ENCODE peak calls at places on chromosome 9, in six cellular contexts. N is breast epithelium, V is H1, M is lower lobe of right lung, G is NB4, I is Peyer's patch. O is an unnamed sample.

GRCh38 chr9:99057665-99058625 is 47.0 kb upstream of the TGFBR1 start:
- DNase-seq in N (no peak), V (no peak), M (no peak), G (peak), I (no peak), O (peak)

GRCh38 chr9:117411547-117411946 is 3.3 kb downstream of the ASTN2 start:
- DNase-seq in N (no peak), V (peak), M (no peak), G (peak), I (no peak), O (no peak)

GRCh38 chr9:38107405-38107804 is 38.4 kb upstream of the SHB start:
- DNase-seq in N (no peak), V (no peak), M (no peak), G (no peak), I (no peak), O (no peak)

GRCh38 chr9:93125331-93125894 is 8.6 kb downstream of the NINJ1 start:
- DNase-seq in N (no peak), V (no peak), M (peak), G (no peak), I (no peak), O (no peak)

GRCh38 chr9:967851-968641 is 8.4 kb upstream of the DMRT3 start:
- DNase-seq in N (no peak), V (peak), M (no peak), G (peak), I (no peak), O (no peak)

GRCh38 chr9:113187935-113188595 is 33.0 kb downstream of the FKBP15 start:
- DNase-seq in N (no peak), V (no peak), M (peak), G (peak), I (no peak), O (no peak)

GRCh38 chr9:120532475-120532874 is 47.5 kb downstream of the CDK5RAP2 start:
- DNase-seq in N (peak), V (no peak), M (peak), G (no peak), I (peak), O (no peak)

GRCh38 chr9:77833686-77834429 is 185.7 kb upstream of the GNA14 start:
- DNase-seq in N (no peak), V (no peak), M (no peak), G (peak), I (no peak), O (no peak)

GRCh38 chr9:130610862-130611689 is 31.7 kb downstream of the FUBP3 start:
- DNase-seq in N (no peak), V (no peak), M (no peak), G (no peak), I (no peak), O (no peak)

GRCh38 chr9:93259490-93260289 is 75.8 kb downstream of the WNK2 start:
- DNase-seq in N (peak), V (peak), M (peak), G (no peak), I (no peak), O (no peak)

GRCh38 chr9:114494776-114495569 is 10.3 kb downstream of the WHRN start:
- DNase-seq in N (no peak), V (no peak), M (no peak), G (no peak), I (no peak), O (no peak)

GRCh38 chr9:132162764-132163456 is 1.1 kb downstream of the NTNG2 start:
- DNase-seq in N (no peak), V (no peak), M (no peak), G (no peak), I (no peak), O (no peak)

GRCh38 chr9:105887679-105888078 is 193.3 kb downstream of the TMEM38B start:
- DNase-seq in N (no peak), V (no peak), M (no peak), G (peak), I (no peak), O (no peak)

GRCh38 chr9:78856144-78856543 is 559.2 kb downstream of the PSAT1 start:
- DNase-seq in N (no peak), V (no peak), M (no peak), G (no peak), I (no peak), O (no peak)

GRCh38 chr9:16105576-16105975 is 552.7 kb downstream of the CCDC171 start:
- DNase-seq in N (no peak), V (peak), M (no peak), G (no peak), I (no peak), O (no peak)

GRCh38 chr9:6090272-6090671 is 74.8 kb upstream of the RANBP6 start:
- DNase-seq in N (no peak), V (no peak), M (no peak), G (no peak), I (no peak), O (no peak)

GRCh38 chr9:83430681-83431080 is 107.5 kb downstream of the FRMD3 start:
- DNase-seq in N (no peak), V (no peak), M (no peak), G (no peak), I (no peak), O (no peak)

GRCh38 chr9:32427111-32427873 is 42.8 kb downstream of the ACO1 start:
- DNase-seq in N (no peak), V (no peak), M (no peak), G (no peak), I (peak), O (no peak)

GRCh38 chr9:99595796-99596195 is 225.9 kb upstream of the NR4A3 start:
- DNase-seq in N (no peak), V (no peak), M (no peak), G (peak), I (no peak), O (no peak)

GRCh38 chr9:126706698-126707053 is 92.9 kb downstream of the LMX1B start:
- DNase-seq in N (no peak), V (no peak), M (no peak), G (no peak), I (no peak), O (no peak)

GRCh38 chr9:130445268-130445983 is 665 bp downstream of the ASS1 start:
- DNase-seq in N (peak), V (peak), M (peak), G (peak), I (peak), O (no peak)

GRCh38 chr9:18141681-18142080 is 332.3 kb upstream of the ADAMTSL1 start:
- DNase-seq in N (no peak), V (no peak), M (no peak), G (no peak), I (no peak), O (no peak)

GRCh38 chr9:132828201-132828770 is 49.8 kb downstream of the AK8 start:
- DNase-seq in N (no peak), V (no peak), M (no peak), G (no peak), I (no peak), O (no peak)

GRCh38 chr9:95605087-95605486 is 88.3 kb upstream of the PTCH1 start:
- DNase-seq in N (no peak), V (no peak), M (no peak), G (no peak), I (no peak), O (no peak)

GRCh38 chr9:99881769-99882168 is 24.7 kb upstream of the STX17 start:
- DNase-seq in N (no peak), V (no peak), M (no peak), G (no peak), I (no peak), O (no peak)

GRCh38 chr9:21121595-21122251 is 19.9 kb downstream of the IFNW1 start:
- DNase-seq in N (no peak), V (no peak), M (no peak), G (no peak), I (no peak), O (no peak)

GRCh38 chr9:7762600-7762999 is 37.0 kb downstream of the DMAC1 start:
- DNase-seq in N (no peak), V (no peak), M (no peak), G (no peak), I (no peak), O (no peak)

GRCh38 chr9:105198023-105198422 is 46.4 kb upstream of the SLC44A1 start:
- DNase-seq in N (no peak), V (no peak), M (no peak), G (no peak), I (no peak), O (no peak)

GRCh38 chr9:74942801-74943200 is 9.9 kb downstream of the C9orf40 start:
- DNase-seq in N (no peak), V (no peak), M (no peak), G (peak), I (no peak), O (peak)

GRCh38 chr9:129421371-129421770 is 199.5 kb downstream of the C9orf50 start:
- DNase-seq in N (no peak), V (no peak), M (no peak), G (no peak), I (no peak), O (no peak)

GRCh38 chr9:132673355-132673754 is 3.1 kb downstream of the GTF3C4 start:
- DNase-seq in N (no peak), V (no peak), M (no peak), G (peak), I (no peak), O (no peak)

DNA sequence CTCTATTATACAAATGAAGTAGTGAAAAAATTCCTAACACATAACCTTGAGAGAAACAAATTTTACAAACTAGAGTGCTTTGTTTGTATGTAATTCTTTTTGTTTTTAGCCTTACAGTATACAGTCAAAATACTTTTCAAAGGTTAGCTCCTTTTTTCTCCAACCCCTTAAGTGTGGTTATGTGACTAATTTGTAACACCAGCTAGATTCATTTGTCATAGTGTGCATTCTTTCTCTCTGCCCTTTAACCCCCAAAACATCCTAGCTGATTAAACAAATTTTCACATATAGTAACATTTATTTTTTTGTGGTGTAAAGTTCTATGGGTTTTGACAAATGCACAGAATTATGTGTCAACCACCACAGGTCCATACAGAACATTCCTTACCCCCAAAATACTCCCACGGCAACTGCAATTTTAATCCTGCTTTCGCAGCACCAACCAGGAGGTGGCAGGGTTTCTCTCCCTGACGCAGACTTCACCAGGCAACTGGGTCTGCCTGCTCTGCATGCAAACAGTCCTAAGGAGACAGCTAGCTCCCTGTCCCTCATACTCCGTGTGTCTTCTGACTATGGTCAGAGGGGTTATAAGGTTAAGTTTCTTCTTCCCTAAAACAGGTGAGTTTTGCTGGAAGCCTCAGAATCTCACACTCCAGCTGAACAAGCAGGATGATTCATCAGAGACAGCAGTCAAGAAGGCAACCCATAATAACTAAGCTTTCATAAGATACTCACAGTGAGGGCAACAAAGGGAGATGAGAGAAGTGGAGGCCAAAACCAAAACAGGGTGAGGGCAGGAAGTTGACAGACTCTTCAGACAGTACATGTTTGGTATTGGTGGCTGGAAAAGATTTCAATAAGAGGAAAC is 44.5 kb upstream of the NR5A1 start:
- DNase-seq in N (no peak), V (peak), M (peak), G (peak), I (no peak), O (no peak)
- TF ChIP-seq CTCF in N (peak), V (peak), M (peak), G (peak), I (no peak), O (peak)

DNA sequence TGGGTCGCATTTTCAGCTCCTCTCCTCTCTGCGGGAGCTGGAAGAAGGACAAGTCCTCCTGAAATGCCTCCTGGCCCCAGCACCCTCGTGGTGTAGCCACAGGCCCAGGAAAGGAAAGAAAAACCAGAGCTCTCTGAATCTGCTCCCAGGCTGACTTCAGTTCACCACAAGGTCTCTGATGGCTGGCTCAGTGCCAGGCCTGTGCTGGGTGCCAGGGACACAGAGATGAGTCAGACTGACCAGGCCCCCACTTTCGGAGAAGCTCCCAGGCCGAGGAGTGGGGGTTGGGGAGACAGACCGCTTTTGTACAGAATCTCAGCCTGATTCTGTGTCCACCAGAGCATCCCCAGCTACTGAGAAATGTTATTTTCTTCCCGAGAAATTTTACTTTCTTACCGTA is 12.1 kb downstream of the GLIPR2 start:
- DNase-seq in N (peak), V (no peak), M (peak), G (peak), I (peak), O (peak)
- TF ChIP-seq CTCF in N (no peak), V (no peak), M (no peak), G (no peak), I (no peak), O (no peak)

DNA sequence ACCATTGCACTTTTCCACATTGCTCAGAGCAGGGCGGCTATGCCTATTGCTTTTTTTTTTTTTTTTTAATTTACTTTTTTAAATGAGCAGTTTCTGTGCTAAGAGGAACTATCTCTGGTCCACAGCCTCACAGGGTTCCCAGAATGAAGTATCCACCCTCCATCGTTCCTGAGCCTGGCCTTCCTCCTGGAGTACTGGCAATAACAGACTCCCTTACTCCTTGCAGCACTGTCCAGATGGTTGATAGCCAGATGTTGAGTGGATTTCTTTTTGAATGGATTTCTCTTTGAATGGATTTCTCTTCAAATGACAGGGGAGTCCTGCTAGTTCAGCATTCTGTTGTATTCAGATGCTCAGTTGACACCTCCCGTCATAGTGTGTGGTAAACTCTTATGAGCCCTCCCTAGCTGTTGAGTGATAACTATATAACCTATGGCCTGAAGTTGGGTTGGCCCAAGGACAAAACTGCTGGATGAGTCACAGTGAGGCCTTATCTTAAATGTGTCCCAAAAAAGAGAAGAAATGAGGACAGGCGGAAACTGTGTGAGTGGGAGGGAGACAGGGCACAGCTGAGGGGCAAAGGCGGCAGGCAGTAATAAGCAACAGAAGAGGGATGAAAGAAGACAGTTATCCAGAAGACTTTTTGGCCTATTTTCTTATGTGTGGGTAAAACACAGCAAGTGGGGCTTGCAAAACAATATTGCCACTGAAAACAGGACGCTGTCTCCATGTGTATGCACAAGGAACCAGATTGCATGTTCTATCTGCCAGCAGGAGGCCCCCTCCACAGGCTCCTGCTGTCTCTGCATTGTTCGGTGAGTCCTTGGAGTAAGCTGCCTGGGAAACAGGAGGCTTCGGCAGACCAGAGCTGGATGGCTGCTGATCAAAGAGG is 209.5 kb upstream of the S1PR3 start:
- DNase-seq in N (no peak), V (no peak), M (no peak), G (peak), I (no peak), O (no peak)
- TF ChIP-seq CTCF in N (no peak), V (no peak), M (peak), G (peak), I (no peak), O (no peak)

GRCh38 chr9:124489222-124489621 is 18.0 kb downstream of the NR5A1 start:
- DNase-seq in N (no peak), V (no peak), M (no peak), G (no peak), I (no peak), O (no peak)

GRCh38 chr9:124485936-124486335 is 21.3 kb downstream of the NR5A1 start:
- DNase-seq in N (no peak), V (no peak), M (no peak), G (no peak), I (no peak), O (no peak)

GRCh38 chr9:124488641-124489040 is 18.6 kb downstream of the NR5A1 start:
- DNase-seq in N (no peak), V (no peak), M (no peak), G (no peak), I (no peak), O (no peak)

GRCh38 chr9:124486778-124487490 is 20.3 kb downstream of the NR5A1 start:
- DNase-seq in N (no peak), V (no peak), M (no peak), G (no peak), I (no peak), O (no peak)

DNA sequence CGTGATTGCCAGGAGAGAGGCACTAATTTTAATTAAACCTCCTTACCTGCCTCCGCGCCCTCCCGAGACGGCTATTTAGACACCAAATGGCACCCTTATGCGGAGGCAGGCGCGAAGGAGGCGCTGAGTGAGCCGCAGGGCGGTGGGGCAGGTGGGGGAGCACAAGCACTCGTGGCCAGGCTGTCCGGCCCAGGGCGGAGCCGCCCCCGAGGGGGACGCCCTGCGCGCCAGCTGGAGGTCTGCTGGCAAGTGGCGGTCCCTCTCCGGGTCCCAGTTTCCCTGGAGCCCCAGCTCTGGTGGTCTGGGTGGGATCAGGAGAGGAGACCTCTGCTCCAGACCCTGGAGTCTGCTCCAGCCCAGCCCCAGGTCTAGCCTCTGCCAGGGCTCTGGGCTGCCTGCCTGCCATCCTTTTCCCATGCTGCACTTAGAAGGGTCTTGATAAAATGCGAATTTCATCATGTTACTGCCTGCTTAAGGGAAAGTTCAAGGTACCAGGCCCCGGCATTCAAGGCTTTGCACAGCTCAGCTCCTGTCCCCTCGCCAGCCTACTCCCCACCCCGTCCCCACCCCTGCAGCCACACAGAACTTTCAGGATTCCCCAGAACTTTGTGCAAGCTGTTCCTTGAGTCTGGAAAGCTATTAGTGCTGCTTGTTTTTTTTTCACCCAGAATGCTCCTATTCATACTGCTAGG is 19.6 kb downstream of the NR5A1 start:
- DNase-seq in N (no peak), V (no peak), M (no peak), G (no peak), I (no peak), O (no peak)
- TF ChIP-seq CTCF in N (no peak), V (no peak), M (no peak), G (no peak), I (no peak), O (no peak)